ENCODE peak calls at places on chromosomes 11 and 22, in eight cellular contexts. One of them, this sample, is unnamed.

GRCh38 chr11:77346906-77347603 is 45.6 kb upstream of the GDPD4 start:
- DNase-seq in stomach: no peak
- DNase-seq in psoas muscle: no peak
- DNase-seq in DND-41: no peak
- DNase-seq in endodermal cell: no peak
- DNase-seq in uterus: no peak
- DNase-seq in adrenal gland: no peak
- DNase-seq in HL-60: no peak
- DNase-seq in this sample: no peak

GRCh38 chr22:22767876-22768602 is 119.6 kb upstream of the IGLL5 start:
- DNase-seq in stomach: no peak
- DNase-seq in psoas muscle: no peak
- DNase-seq in DND-41: no peak
- DNase-seq in endodermal cell: peak; percentile 86
- DNase-seq in uterus: no peak
- DNase-seq in adrenal gland: peak; percentile 8
- DNase-seq in HL-60: no peak
- DNase-seq in this sample: no peak

GRCh38 chr22:30290318-30290678 is 993 bp upstream of the CASTOR1 start:
- DNase-seq in stomach: no peak
- DNase-seq in psoas muscle: no peak
- DNase-seq in DND-41: no peak
- DNase-seq in endodermal cell: peak; percentile 53
- DNase-seq in uterus: no peak
- DNase-seq in adrenal gland: no peak
- DNase-seq in HL-60: no peak
- DNase-seq in this sample: no peak

GRCh38 chr11:65654375-65655349 is 8.1 kb downstream of the RELA start:
- DNase-seq in stomach: no peak
- DNase-seq in psoas muscle: no peak
- DNase-seq in DND-41: no peak
- DNase-seq in endodermal cell: peak; percentile 41
- DNase-seq in uterus: peak; percentile 20
- DNase-seq in adrenal gland: peak; percentile 34
- DNase-seq in HL-60: no peak
- DNase-seq in this sample: no peak

GRCh38 chr11:86058360-86058759 is 10.5 kb downstream of the PICALM start:
- DNase-seq in stomach: no peak
- DNase-seq in psoas muscle: no peak
- DNase-seq in DND-41: no peak
- DNase-seq in endodermal cell: no peak
- DNase-seq in uterus: no peak
- DNase-seq in adrenal gland: no peak
- DNase-seq in HL-60: no peak
- DNase-seq in this sample: no peak

GRCh38 chr11:118609380-118610219 is 2.2 kb downstream of the PHLDB1 start:
- DNase-seq in stomach: peak; percentile 29
- DNase-seq in psoas muscle: peak; percentile 37
- DNase-seq in DND-41: no peak
- DNase-seq in endodermal cell: peak; percentile 73
- DNase-seq in uterus: peak; percentile 30
- DNase-seq in adrenal gland: no peak
- DNase-seq in HL-60: no peak
- DNase-seq in this sample: peak; percentile 77

GRCh38 chr11:68658661-68659060 is 25.7 kb upstream of the GAL start:
- DNase-seq in stomach: no peak
- DNase-seq in psoas muscle: no peak
- DNase-seq in DND-41: no peak
- DNase-seq in endodermal cell: no peak
- DNase-seq in uterus: no peak
- DNase-seq in adrenal gland: no peak
- DNase-seq in HL-60: no peak
- DNase-seq in this sample: no peak

GRCh38 chr11:69434341-69434960 is 47.0 kb upstream of the LINC01488 start:
- DNase-seq in stomach: no peak
- DNase-seq in psoas muscle: no peak
- DNase-seq in DND-41: no peak
- DNase-seq in endodermal cell: peak; percentile 90
- DNase-seq in uterus: no peak
- DNase-seq in adrenal gland: no peak
- DNase-seq in HL-60: no peak
- DNase-seq in this sample: no peak

GRCh38 chr22:40723396-40723933 is 44.2 kb downstream of the MCHR1 start:
- DNase-seq in stomach: no peak
- DNase-seq in psoas muscle: no peak
- DNase-seq in DND-41: no peak
- DNase-seq in endodermal cell: no peak
- DNase-seq in uterus: no peak
- DNase-seq in adrenal gland: no peak
- DNase-seq in HL-60: no peak
- DNase-seq in this sample: no peak

GRCh38 chr11:76164861-76165751 is 41.2 kb downstream of the WNT11 start:
- DNase-seq in stomach: no peak
- DNase-seq in psoas muscle: no peak
- DNase-seq in DND-41: no peak
- DNase-seq in endodermal cell: no peak
- DNase-seq in uterus: no peak
- DNase-seq in adrenal gland: no peak
- DNase-seq in HL-60: no peak
- DNase-seq in this sample: no peak

GRCh38 chr22:36311386-36312085 is 58.6 kb downstream of the APOL1 start:
- DNase-seq in stomach: no peak
- DNase-seq in psoas muscle: no peak
- DNase-seq in DND-41: no peak
- DNase-seq in endodermal cell: no peak
- DNase-seq in uterus: no peak
- DNase-seq in adrenal gland: no peak
- DNase-seq in HL-60: no peak
- DNase-seq in this sample: no peak

GRCh38 chr22:24973867-24974266 is 21.4 kb downstream of the KIAA1671 start:
- DNase-seq in stomach: peak; percentile 62
- DNase-seq in psoas muscle: no peak
- DNase-seq in DND-41: no peak
- DNase-seq in endodermal cell: no peak
- DNase-seq in uterus: no peak
- DNase-seq in adrenal gland: no peak
- DNase-seq in HL-60: no peak
- DNase-seq in this sample: no peak

GRCh38 chr11:60860943-60861342 is 5.2 kb upstream of the PTGDR2 start:
- DNase-seq in stomach: no peak
- DNase-seq in psoas muscle: no peak
- DNase-seq in DND-41: no peak
- DNase-seq in endodermal cell: no peak
- DNase-seq in uterus: no peak
- DNase-seq in adrenal gland: no peak
- DNase-seq in HL-60: no peak
- DNase-seq in this sample: no peak

GRCh38 chr11:96012086-96012824 is 88.3 kb upstream of the MTMR2 start:
- DNase-seq in stomach: no peak
- DNase-seq in psoas muscle: no peak
- DNase-seq in DND-41: peak; percentile 65
- DNase-seq in endodermal cell: peak; percentile 54
- DNase-seq in uterus: peak; percentile 29
- DNase-seq in adrenal gland: no peak
- DNase-seq in HL-60: no peak
- DNase-seq in this sample: peak; percentile 39

GRCh38 chr22:46902998-46903916 is 140.8 kb downstream of the TBC1D22A start:
- DNase-seq in stomach: peak; percentile 19
- DNase-seq in psoas muscle: no peak
- DNase-seq in DND-41: no peak
- DNase-seq in endodermal cell: peak; percentile 83
- DNase-seq in uterus: no peak
- DNase-seq in adrenal gland: no peak
- DNase-seq in HL-60: no peak
- DNase-seq in this sample: no peak

GRCh38 chr11:110430267-110431211 is 791 bp downstream of the FDX1 start:
- DNase-seq in stomach: peak; percentile 29
- DNase-seq in psoas muscle: no peak
- DNase-seq in DND-41: peak; percentile 54
- DNase-seq in endodermal cell: no peak
- DNase-seq in uterus: no peak
- DNase-seq in adrenal gland: no peak
- DNase-seq in HL-60: no peak
- DNase-seq in this sample: no peak

GRCh38 chr22:49104434-49104833 is 723.2 kb downstream of the BRD1 start:
- DNase-seq in stomach: no peak
- DNase-seq in psoas muscle: no peak
- DNase-seq in DND-41: no peak
- DNase-seq in endodermal cell: no peak
- DNase-seq in uterus: no peak
- DNase-seq in adrenal gland: no peak
- DNase-seq in HL-60: no peak
- DNase-seq in this sample: no peak

GRCh38 chr22:41699264-41700104 is at the start of gene MEI1:
- DNase-seq in stomach: peak; percentile 90
- DNase-seq in psoas muscle: peak; percentile 88
- DNase-seq in DND-41: no peak
- DNase-seq in endodermal cell: peak; percentile 86
- DNase-seq in uterus: peak; percentile 86
- DNase-seq in adrenal gland: peak; percentile 88
- DNase-seq in HL-60: no peak
- DNase-seq in this sample: peak; percentile 71

GRCh38 chr11:82038151-82038550 is 695.5 kb downstream of the FAM181B start:
- DNase-seq in stomach: no peak
- DNase-seq in psoas muscle: no peak
- DNase-seq in DND-41: no peak
- DNase-seq in endodermal cell: no peak
- DNase-seq in uterus: no peak
- DNase-seq in adrenal gland: no peak
- DNase-seq in HL-60: no peak
- DNase-seq in this sample: no peak

GRCh38 chr22:49312601-49313000 is 515.1 kb downstream of the BRD1 start:
- DNase-seq in stomach: no peak
- DNase-seq in psoas muscle: no peak
- DNase-seq in DND-41: no peak
- DNase-seq in endodermal cell: peak; percentile 3
- DNase-seq in uterus: no peak
- DNase-seq in adrenal gland: no peak
- DNase-seq in HL-60: no peak
- DNase-seq in this sample: no peak

GRCh38 chr22:39139933-39140332 is 12.5 kb downstream of the CBX7 start:
- DNase-seq in stomach: no peak
- DNase-seq in psoas muscle: no peak
- DNase-seq in DND-41: no peak
- DNase-seq in endodermal cell: peak; percentile 41
- DNase-seq in uterus: no peak
- DNase-seq in adrenal gland: no peak
- DNase-seq in HL-60: no peak
- DNase-seq in this sample: no peak

DNA sequence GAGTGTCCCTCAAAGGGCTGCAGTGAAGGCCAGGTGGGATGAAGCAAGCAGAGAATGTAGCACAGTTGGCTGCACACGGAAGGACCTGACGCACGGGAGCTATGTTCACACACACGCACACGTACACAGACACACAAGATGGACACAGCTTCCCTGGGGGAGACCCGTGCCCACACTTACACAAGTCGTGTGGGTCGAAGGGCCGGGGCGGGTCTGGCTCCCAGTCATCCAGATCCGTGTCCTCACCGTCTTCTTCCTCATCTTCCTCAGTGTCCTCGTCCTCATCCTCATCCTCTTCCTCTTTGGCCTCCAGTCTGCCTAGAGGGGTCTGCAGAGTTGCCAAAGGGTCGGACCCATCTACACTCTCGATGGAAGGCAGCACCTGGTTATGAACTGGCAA is 51.6 kb upstream of the NFRKB start:
- DNase-seq in stomach: no peak
- DNase-seq in psoas muscle: no peak
- DNase-seq in DND-41: no peak
- DNase-seq in endodermal cell: no peak
- DNase-seq in uterus: no peak
- DNase-seq in adrenal gland: no peak
- DNase-seq in HL-60: no peak
- DNase-seq in this sample: no peak
- TF ChIP-seq CTCF in stomach: no peak
- TF ChIP-seq CTCF in psoas muscle: no peak
- TF ChIP-seq CTCF in DND-41: no peak
- TF ChIP-seq CTCF in endodermal cell: no peak
- TF ChIP-seq CTCF in uterus: no peak
- TF ChIP-seq CTCF in adrenal gland: no peak
- TF ChIP-seq CTCF in HL-60: no peak
- TF ChIP-seq CTCF in this sample: no peak

GRCh38 chr11:120285256-120285655 is 39.8 kb upstream of the TLCD5 start:
- DNase-seq in stomach: no peak
- DNase-seq in psoas muscle: no peak
- DNase-seq in DND-41: no peak
- DNase-seq in endodermal cell: no peak
- DNase-seq in uterus: no peak
- DNase-seq in adrenal gland: no peak
- DNase-seq in HL-60: no peak
- DNase-seq in this sample: no peak

GRCh38 chr11:120281161-120281795 is 41.3 kb downstream of the POU2F3 start:
- DNase-seq in stomach: no peak
- DNase-seq in psoas muscle: no peak
- DNase-seq in DND-41: no peak
- DNase-seq in endodermal cell: no peak
- DNase-seq in uterus: peak; percentile 31
- DNase-seq in adrenal gland: no peak
- DNase-seq in HL-60: no peak
- DNase-seq in this sample: no peak

GRCh38 chr11:120284272-120284671 is 40.8 kb upstream of the TLCD5 start:
- DNase-seq in stomach: no peak
- DNase-seq in psoas muscle: no peak
- DNase-seq in DND-41: no peak
- DNase-seq in endodermal cell: no peak
- DNase-seq in uterus: no peak
- DNase-seq in adrenal gland: no peak
- DNase-seq in HL-60: no peak
- DNase-seq in this sample: no peak

GRCh38 chr11:120280566-120281160 is 40.7 kb downstream of the POU2F3 start:
- DNase-seq in stomach: no peak
- DNase-seq in psoas muscle: no peak
- DNase-seq in DND-41: no peak
- DNase-seq in endodermal cell: no peak
- DNase-seq in uterus: no peak
- DNase-seq in adrenal gland: no peak
- DNase-seq in HL-60: no peak
- DNase-seq in this sample: no peak

GRCh38 chr11:120283124-120283523 is 42.0 kb upstream of the TLCD5 start:
- DNase-seq in stomach: no peak
- DNase-seq in psoas muscle: no peak
- DNase-seq in DND-41: no peak
- DNase-seq in endodermal cell: no peak
- DNase-seq in uterus: no peak
- DNase-seq in adrenal gland: no peak
- DNase-seq in HL-60: no peak
- DNase-seq in this sample: no peak
- H3K27ac ChIP-seq in stomach: no peak overlapping the region
- H3K27ac ChIP-seq in psoas muscle: no peak overlapping the region
- H3K27ac ChIP-seq in DND-41: no peak overlapping the region
- H3K27ac ChIP-seq in endodermal cell: no peak overlapping the region
- H3K27ac ChIP-seq in uterus: no peak overlapping the region
- H3K27ac ChIP-seq in adrenal gland: no peak overlapping the region
- H3K27ac ChIP-seq in HL-60: no peak overlapping the region
- H3K27ac ChIP-seq in this sample: no peak overlapping the region

GRCh38 chr11:34213366-34213765 is 107.9 kb downstream of the NAT10 start:
- DNase-seq in stomach: no peak
- DNase-seq in psoas muscle: no peak
- DNase-seq in DND-41: no peak
- DNase-seq in endodermal cell: no peak
- DNase-seq in uterus: no peak
- DNase-seq in adrenal gland: no peak
- DNase-seq in HL-60: no peak
- DNase-seq in this sample: no peak
- TF ChIP-seq CTCF in stomach: no peak
- TF ChIP-seq CTCF in psoas muscle: no peak
- TF ChIP-seq CTCF in DND-41: no peak
- TF ChIP-seq CTCF in endodermal cell: no peak
- TF ChIP-seq CTCF in uterus: no peak
- TF ChIP-seq CTCF in adrenal gland: no peak
- TF ChIP-seq CTCF in HL-60: no peak
- TF ChIP-seq CTCF in this sample: no peak

GRCh38 chr11:37916331-37916730 is 1318.3 kb upstream of the RAG2 start:
- DNase-seq in stomach: no peak
- DNase-seq in psoas muscle: no peak
- DNase-seq in DND-41: no peak
- DNase-seq in endodermal cell: no peak
- DNase-seq in uterus: no peak
- DNase-seq in adrenal gland: no peak
- DNase-seq in HL-60: no peak
- DNase-seq in this sample: no peak
- H3K27ac ChIP-seq in stomach: no peak overlapping the region
- H3K27ac ChIP-seq in psoas muscle: no peak overlapping the region
- H3K27ac ChIP-seq in DND-41: no peak overlapping the region
- H3K27ac ChIP-seq in endodermal cell: no peak overlapping the region
- H3K27ac ChIP-seq in uterus: no peak overlapping the region
- H3K27ac ChIP-seq in adrenal gland: no peak overlapping the region
- H3K27ac ChIP-seq in HL-60: no peak overlapping the region
- H3K27ac ChIP-seq in this sample: no peak overlapping the region